ENCODE peak calls at places on chromosomes 6 and 20, in eight cellular contexts. M is spleen, N is SK-N-SH, Z is nephron progenitor cell, K is A549, G is Panc1, Q is left lung, R is neural crest cell. O is an unnamed sample.

GRCh38 chr6:115551510-115551909 is 509.2 kb downstream of the FRK start:
- DNase-seq in M (no peak), N (peak), Z (no peak), K (no peak), G (no peak), Q (no peak), R (no peak), O (no peak)

GRCh38 chr6:10140824-10141223 is 274.1 kb downstream of the TFAP2A start:
- DNase-seq in M (no peak), N (no peak), Z (no peak), K (no peak), G (no peak), Q (no peak), R (no peak), O (no peak)

GRCh38 chr6:155041781-155042279 is 46.7 kb downstream of the TIAM2 start:
- DNase-seq in M (no peak), N (no peak), Z (no peak), K (no peak), G (no peak), Q (no peak), R (no peak), O (no peak)

GRCh38 chr6:104525677-104526322 is 333.9 kb downstream of the HACE1 start:
- DNase-seq in M (peak), N (peak), Z (peak), K (peak), G (peak), Q (peak), R (peak), O (no peak)

GRCh38 chr6:31952140-31952805 is 6.4 kb downstream of the CFB start:
- DNase-seq in M (no peak), N (peak), Z (peak), K (peak), G (no peak), Q (peak), R (peak), O (no peak)

GRCh38 chr6:146923434-146923833 is 280.8 kb upstream of the STXBP5 start:
- DNase-seq in M (no peak), N (no peak), Z (no peak), K (no peak), G (no peak), Q (no peak), R (no peak), O (no peak)

GRCh38 chr20:40959325-40960092 is 69.1 kb upstream of the TOP1 start:
- DNase-seq in M (no peak), N (no peak), Z (no peak), K (no peak), G (no peak), Q (no peak), R (no peak), O (no peak)

GRCh38 chr6:36519352-36519751 is 27.9 kb downstream of the STK38 start:
- DNase-seq in M (no peak), N (no peak), Z (no peak), K (no peak), G (no peak), Q (no peak), R (no peak), O (no peak)

GRCh38 chr6:138957484-138957883 is 30.6 kb downstream of the REPS1 start:
- DNase-seq in M (no peak), N (no peak), Z (no peak), K (no peak), G (no peak), Q (no peak), R (no peak), O (no peak)

GRCh38 chr6:155047523-155047922 is 52.4 kb downstream of the TIAM2 start:
- DNase-seq in M (no peak), N (no peak), Z (no peak), K (no peak), G (no peak), Q (no peak), R (no peak), O (no peak)

GRCh38 chr20:63325554-63326313 is 32.7 kb downstream of the COL20A1 start:
- DNase-seq in M (no peak), N (no peak), Z (no peak), K (no peak), G (no peak), Q (no peak), R (no peak), O (no peak)

GRCh38 chr6:37283268-37283667 is 25.3 kb upstream of the TMEM217 start:
- DNase-seq in M (no peak), N (no peak), Z (no peak), K (no peak), G (no peak), Q (no peak), R (no peak), O (no peak)

GRCh38 chr20:63696311-63696627 is 183 bp upstream of the TNFRSF6B start:
- DNase-seq in M (peak), N (no peak), Z (no peak), K (no peak), G (no peak), Q (no peak), R (no peak), O (no peak)

GRCh38 chr6:168087436-168088160 is 8.6 kb upstream of the FRMD1 start:
- DNase-seq in M (no peak), N (no peak), Z (no peak), K (no peak), G (no peak), Q (no peak), R (no peak), O (no peak)

GRCh38 chr6:151494235-151494950 is 576 bp downstream of the CCDC170 start:
- DNase-seq in M (peak), N (peak), Z (no peak), K (peak), G (no peak), Q (peak), R (peak), O (no peak)

GRCh38 chr6:153150767-153151440 is 19.8 kb upstream of the RGS17 start:
- DNase-seq in M (no peak), N (peak), Z (peak), K (no peak), G (no peak), Q (no peak), R (no peak), O (no peak)

GRCh38 chr6:129567374-129567773 is 142.6 kb downstream of the ARHGAP18 start:
- DNase-seq in M (no peak), N (no peak), Z (peak), K (peak), G (no peak), Q (no peak), R (no peak), O (no peak)

GRCh38 chr6:161727063-161727462 is 453.2 kb upstream of the AGPAT4 start:
- DNase-seq in M (peak), N (no peak), Z (no peak), K (no peak), G (no peak), Q (no peak), R (no peak), O (no peak)

GRCh38 chr6:83868639-83869038 is 9.2 kb downstream of the CYB5R4 start:
- DNase-seq in M (no peak), N (no peak), Z (no peak), K (peak), G (no peak), Q (no peak), R (no peak), O (no peak)

DNA sequence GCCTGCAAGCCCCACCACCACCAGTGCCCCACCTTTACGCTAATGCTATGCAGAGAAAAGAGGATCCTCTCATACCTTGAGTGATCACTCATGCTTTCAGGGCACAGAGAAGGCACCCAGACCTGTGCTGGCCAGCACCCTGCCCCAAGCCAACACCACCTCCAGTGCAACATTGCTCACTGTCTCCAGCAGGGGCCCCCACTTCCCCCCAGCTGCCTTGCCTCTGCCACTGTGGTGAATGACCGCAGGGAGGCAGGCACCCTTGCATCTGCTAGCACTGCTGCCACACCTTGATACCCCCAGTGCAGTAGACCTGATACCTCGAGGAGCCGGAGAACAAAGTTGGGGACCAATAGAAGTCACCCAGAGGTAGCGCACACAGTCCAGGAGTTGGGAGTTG is 139.2 kb upstream of the PLN start:
- DNase-seq in M (no peak), N (no peak), Z (no peak), K (no peak), G (no peak), Q (no peak), R (no peak), O (no peak)
- TF ChIP-seq CTCF in M (no peak), N (no peak), Z (no peak), K (no peak), G (no peak), Q (no peak), R (no peak), O (no peak)

GRCh38 chr6:41226752-41227151 is 1.4 kb upstream of the TREML4 start:
- DNase-seq in M (no peak), N (no peak), Z (peak), K (no peak), G (no peak), Q (no peak), R (no peak), O (no peak)

GRCh38 chr6:41231246-41231645 is 3.1 kb downstream of the TREML4 start:
- DNase-seq in M (no peak), N (no peak), Z (no peak), K (no peak), G (no peak), Q (no peak), R (no peak), O (no peak)

GRCh38 chr6:41229716-41230115 is 1.6 kb downstream of the TREML4 start:
- DNase-seq in M (no peak), N (no peak), Z (no peak), K (no peak), G (no peak), Q (no peak), R (no peak), O (no peak)

GRCh38 chr6:41228088-41228487 is at the start of gene TREML4:
- DNase-seq in M (no peak), N (no peak), Z (no peak), K (no peak), G (no peak), Q (peak), R (no peak), O (no peak)

GRCh38 chr6:41228616-41229015 is 467 bp downstream of the TREML4 start:
- DNase-seq in M (no peak), N (no peak), Z (no peak), K (peak), G (no peak), Q (no peak), R (no peak), O (no peak)
- TF ChIP-seq CTCF in M (no peak), N (no peak), Z (no peak), K (no peak), G (no peak), Q (peak), R (no peak), O (no peak)

GRCh38 chr6:2245103-2245953 is at the start of gene GMDS:
- DNase-seq in M (peak), N (peak), Z (peak), K (peak), G (no peak), Q (peak), R (peak), O (peak)
- TF ChIP-seq CTCF in M (no peak), N (no peak), Z (no peak), K (no peak), G (no peak), Q (peak), R (no peak), O (no peak)

GRCh38 chr6:89243331-89243629 is 26.1 kb upstream of the GABRR1 start:
- DNase-seq in M (no peak), N (no peak), Z (no peak), K (no peak), G (no peak), Q (no peak), R (no peak), O (no peak)

GRCh38 chr6:89239338-89239737 is 22.2 kb upstream of the GABRR1 start:
- DNase-seq in M (no peak), N (peak), Z (no peak), K (no peak), G (no peak), Q (no peak), R (no peak), O (no peak)

GRCh38 chr6:89237158-89237557 is 20.0 kb upstream of the GABRR1 start:
- DNase-seq in M (no peak), N (no peak), Z (no peak), K (no peak), G (no peak), Q (no peak), R (no peak), O (no peak)

GRCh38 chr6:89244237-89244985 is 27.3 kb upstream of the GABRR1 start:
- DNase-seq in M (no peak), N (no peak), Z (no peak), K (no peak), G (no peak), Q (no peak), R (no peak), O (no peak)

GRCh38 chr6:89242574-89243330 is 25.6 kb upstream of the GABRR1 start:
- DNase-seq in M (no peak), N (peak), Z (no peak), K (peak), G (no peak), Q (no peak), R (peak), O (peak)
- TF ChIP-seq CTCF in M (no peak), N (peak), Z (peak), K (peak), G (peak), Q (peak), R (peak), O (peak)

GRCh38 chr6:69719602-69720193 is 77.1 kb downstream of the LMBRD1 start:
- DNase-seq in M (no peak), N (peak), Z (no peak), K (peak), G (peak), Q (no peak), R (no peak), O (no peak)
- TF ChIP-seq CTCF in M (no peak), N (peak), Z (peak), K (peak), G (peak), Q (no peak), R (peak), O (peak)

GRCh38 chr6:126252154-126252553 is 87.8 kb upstream of the CENPW start:
- DNase-seq in M (no peak), N (no peak), Z (no peak), K (peak), G (no peak), Q (no peak), R (no peak), O (no peak)
- TF ChIP-seq CTCF in M (no peak), N (no peak), Z (no peak), K (no peak), G (peak), Q (no peak), R (no peak), O (no peak)

DNA sequence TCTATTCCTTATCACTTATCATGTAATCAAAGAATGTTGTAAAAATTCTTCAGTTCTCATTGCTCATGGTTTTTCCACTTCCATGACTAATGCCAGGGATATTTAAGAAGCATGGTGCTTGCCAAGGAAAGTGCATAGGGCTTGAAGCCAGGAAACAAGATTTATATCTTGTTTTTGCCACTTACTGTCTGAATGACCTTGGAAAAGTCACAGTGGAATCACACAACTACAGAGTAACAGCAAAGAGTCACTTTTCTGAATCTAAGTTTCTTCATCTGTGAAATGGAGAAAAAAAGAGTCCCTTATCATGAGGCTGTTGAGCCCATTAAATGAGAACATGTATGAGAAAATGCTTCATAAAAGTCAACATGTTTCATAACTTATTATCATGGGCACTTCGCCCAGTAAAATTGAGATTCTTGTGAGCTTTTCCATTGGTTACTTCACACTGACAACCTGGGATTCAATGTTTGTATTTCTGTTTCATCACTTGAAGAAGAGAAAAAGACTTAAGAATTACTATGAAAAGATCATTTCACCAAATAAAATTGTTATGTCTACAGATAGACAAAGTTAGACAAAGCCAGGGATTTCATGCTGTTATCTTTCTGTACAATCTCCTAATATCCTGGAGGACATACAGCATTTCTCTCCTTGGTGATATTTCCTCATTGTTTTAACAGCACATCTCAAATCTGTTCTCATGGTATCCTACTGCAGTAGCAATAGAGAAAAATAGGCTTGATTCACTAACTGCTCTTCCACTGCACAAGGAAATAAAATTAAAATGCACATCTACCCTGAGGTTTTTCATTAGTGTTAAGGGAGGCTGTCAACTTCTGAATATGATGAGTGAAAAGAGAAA is 7.6 kb upstream of the BMP5 start:
- DNase-seq in M (no peak), N (no peak), Z (no peak), K (peak), G (peak), Q (no peak), R (no peak), O (peak)
- TF ChIP-seq CTCF in M (no peak), N (no peak), Z (no peak), K (no peak), G (no peak), Q (no peak), R (no peak), O (no peak)

O was measured in AG04449.